ENCODE peak calls at places on chromosomes 6 and 20, in eight cellular contexts. K is H9; H is LoVo; F is OCI-LY7; Y is activated CD4-positive, alpha-beta T cell treated with anti-CD3 and anti-CD28 coated beads, Interleukin-2, amount 50 U/mL, for 24 hours; O is fibroblast of the conjunctiva; C is T-helper 9 cell; N is stimulated activated CD4-positive, alpha-beta T cell treated with anti-CD3 and anti-CD28 coated beads, Interleukin-15, amount 100 ng/mL, for 24 hours. R is an unnamed sample.

GRCh38 chr6:52020961-52021570 is 66.3 kb downstream of the PKHD1 start:
- DNase-seq in K (no peak), H (peak), F (peak), Y (no peak), O (peak), C (no peak), N (no peak), R (no peak)

GRCh38 chr20:38609828-38610227 is 8.2 kb downstream of the ARHGAP40 start:
- DNase-seq in K (no peak), H (no peak), F (no peak), Y (no peak), O (no peak), C (no peak), N (no peak), R (no peak)

GRCh38 chr20:63332488-63333240 is 28.5 kb downstream of the CHRNA4 start:
- DNase-seq in K (no peak), H (no peak), F (no peak), Y (no peak), O (no peak), C (no peak), N (no peak), R (no peak)

GRCh38 chr20:52828199-52828598 is 144.0 kb upstream of the TSHZ2 start:
- DNase-seq in K (no peak), H (no peak), F (no peak), Y (no peak), O (no peak), C (no peak), N (no peak), R (no peak)

GRCh38 chr6:23633986-23634385 is 492.0 kb upstream of the NRSN1 start:
- DNase-seq in K (no peak), H (no peak), F (no peak), Y (no peak), O (no peak), C (no peak), N (no peak), R (no peak)

GRCh38 chr6:134550604-134551003 is 232.7 kb upstream of the SGK1 start:
- DNase-seq in K (no peak), H (no peak), F (no peak), Y (no peak), O (no peak), C (no peak), N (no peak), R (no peak)

GRCh38 chr20:25508083-25508770 is 77.1 kb downstream of the NINL start:
- DNase-seq in K (no peak), H (peak), F (no peak), Y (no peak), O (peak), C (no peak), N (no peak), R (no peak)

GRCh38 chr20:13220194-13220856 is 749 bp upstream of the ISM1 start:
- DNase-seq in K (peak), H (peak), F (no peak), Y (peak), O (peak), C (peak), N (peak), R (no peak)

GRCh38 chr6:128005009-128005408 is 104.2 kb upstream of the THEMIS start:
- DNase-seq in K (no peak), H (no peak), F (no peak), Y (no peak), O (no peak), C (no peak), N (no peak), R (no peak)

GRCh38 chr6:25050356-25050755 is 114.6 kb upstream of the RIPOR2 start:
- DNase-seq in K (no peak), H (no peak), F (peak), Y (no peak), O (peak), C (peak), N (peak), R (no peak)